ENCODE peak calls at places on chromosomes 2 and 18, in ten cellular contexts. Q, J, A, E, O, N, C, U, T and H are unnamed samples. For H3K27me3 and H3K4me1, the result is how much of the 10 kb centered on the place peaks cover.

GRCh38 chr18:22347624-22348511 is 69.8 kb downstream of the CTAGE1 start:
- DNase-seq in Q (no peak), J (peak), A (peak), E (no peak), O (no peak), N (no peak), C (no peak), U (peak), T (peak), H (no peak)

GRCh38 chr2:196318517-196319377 is 147.4 kb upstream of the STK17B start:
- DNase-seq in Q (no peak), J (no peak), A (no peak), E (no peak), O (no peak), N (no peak), C (no peak), U (no peak), T (no peak), H (no peak)

GRCh38 chr2:17518212-17519154 is at the start of gene RAD51AP2:
- DNase-seq in Q (peak), J (peak), A (peak), E (no peak), O (peak), N (no peak), C (peak), U (peak), T (no peak), H (peak)

GRCh38 chr18:24628360-24628759 is 167.9 kb downstream of the HRH4 start:
- DNase-seq in Q (no peak), J (no peak), A (no peak), E (no peak), O (no peak), N (no peak), C (no peak), U (no peak), T (no peak), H (no peak)

GRCh38 chr18:65221736-65222135 is 529.1 kb upstream of the CDH7 start:
- DNase-seq in Q (no peak), J (no peak), A (no peak), E (no peak), O (no peak), N (no peak), C (no peak), U (no peak), T (no peak), H (no peak)

GRCh38 chr2:69514406-69514805 is 77.2 kb upstream of the NFU1 start:
- DNase-seq in Q (no peak), J (no peak), A (no peak), E (no peak), O (peak), N (no peak), C (no peak), U (peak), T (no peak), H (no peak)

GRCh38 chr2:111135237-111135909 is 14.7 kb downstream of the BCL2L11 start:
- DNase-seq in Q (no peak), J (no peak), A (no peak), E (no peak), O (no peak), N (no peak), C (no peak), U (no peak), T (no peak), H (no peak)

GRCh38 chr2:45992021-45992745 is 305.0 kb upstream of the EPAS1 start:
- DNase-seq in Q (peak), J (no peak), A (no peak), E (no peak), O (no peak), N (no peak), C (peak), U (peak), T (no peak), H (peak)

GRCh38 chr2:208477741-208478140 is 71.1 kb downstream of the PTH2R start:
- DNase-seq in Q (no peak), J (no peak), A (no peak), E (no peak), O (no peak), N (no peak), C (no peak), U (no peak), T (no peak), H (no peak)

GRCh38 chr2:113218283-113219091 is 44.7 kb downstream of the PSD4 start:
- DNase-seq in Q (peak), J (no peak), A (no peak), E (no peak), O (no peak), N (no peak), C (peak), U (peak), T (no peak), H (peak)

GRCh38 chr2:72669121-72669520 is 156.7 kb downstream of the EXOC6B start:
- DNase-seq in Q (no peak), J (no peak), A (no peak), E (no peak), O (no peak), N (no peak), C (no peak), U (no peak), T (no peak), H (no peak)

GRCh38 chr18:2325933-2326332 is 245.4 kb downstream of the METTL4 start:
- DNase-seq in Q (no peak), J (no peak), A (no peak), E (no peak), O (no peak), N (no peak), C (no peak), U (no peak), T (no peak), H (no peak)

GRCh38 chr2:72576861-72577260 is 249.0 kb downstream of the EXOC6B start:
- DNase-seq in Q (no peak), J (no peak), A (no peak), E (no peak), O (no peak), N (no peak), C (no peak), U (no peak), T (no peak), H (no peak)

GRCh38 chr2:224869601-224870000 is 153.4 kb upstream of the CCDC195 start:
- DNase-seq in Q (no peak), J (no peak), A (no peak), E (no peak), O (no peak), N (no peak), C (no peak), U (no peak), T (no peak), H (no peak)

GRCh38 chr2:105824446-105824845 is 79.7 kb downstream of the NCK2 start:
- DNase-seq in Q (no peak), J (no peak), A (no peak), E (no peak), O (no peak), N (no peak), C (no peak), U (no peak), T (no peak), H (no peak)

GRCh38 chr2:112811841-112812306 is 24.7 kb downstream of the IL1B start:
- DNase-seq in Q (no peak), J (peak), A (no peak), E (no peak), O (no peak), N (no peak), C (no peak), U (no peak), T (no peak), H (no peak)

GRCh38 chr2:74806355-74806839 is 27.5 kb upstream of the HK2 start:
- DNase-seq in Q (no peak), J (no peak), A (no peak), E (no peak), O (no peak), N (no peak), C (no peak), U (no peak), T (no peak), H (no peak)

GRCh38 chr2:105744909-105745853 is at the start of gene NCK2:
- DNase-seq in Q (no peak), J (no peak), A (peak), E (no peak), O (peak), N (peak), C (peak), U (no peak), T (no peak), H (no peak)

GRCh38 chr2:127014630-127015029 is 92.3 kb downstream of the BIN1 start:
- DNase-seq in Q (no peak), J (no peak), A (no peak), E (no peak), O (no peak), N (no peak), C (no peak), U (no peak), T (no peak), H (no peak)

GRCh38 chr18:27202771-27203170 is 17.7 kb upstream of the CHST9 start:
- DNase-seq in Q (no peak), J (no peak), A (no peak), E (no peak), O (no peak), N (no peak), C (no peak), U (no peak), T (no peak), H (no peak)

GRCh38 chr2:120436885-120437603 is 91.1 kb downstream of the INHBB start:
- DNase-seq in Q (no peak), J (no peak), A (no peak), E (peak), O (peak), N (no peak), C (no peak), U (no peak), T (no peak), H (no peak)

GRCh38 chr18:8615397-8616025 is 6.3 kb downstream of the RAB12 start:
- DNase-seq in Q (no peak), J (peak), A (no peak), E (no peak), O (no peak), N (no peak), C (no peak), U (no peak), T (no peak), H (peak)

GRCh38 chr2:238220892-238221521 is 17.5 kb upstream of the ILKAP start:
- DNase-seq in Q (no peak), J (peak), A (no peak), E (no peak), O (no peak), N (no peak), C (no peak), U (no peak), T (no peak), H (no peak)

GRCh38 chr18:44564922-44565321 is 115.8 kb upstream of the SETBP1 start:
- DNase-seq in Q (no peak), J (no peak), A (peak), E (no peak), O (peak), N (no peak), C (no peak), U (no peak), T (no peak), H (no peak)

GRCh38 chr2:157938556-157938955 is 62.4 kb upstream of the ACVR1 start:
- DNase-seq in Q (no peak), J (no peak), A (peak), E (no peak), O (no peak), N (no peak), C (no peak), U (no peak), T (no peak), H (no peak)

GRCh38 chr2:171958475-171958874 is 36.2 kb downstream of the HAT1 start:
- DNase-seq in Q (no peak), J (no peak), A (no peak), E (no peak), O (no peak), N (no peak), C (no peak), U (no peak), T (no peak), H (no peak)

GRCh38 chr18:44841221-44841620 is 160.5 kb downstream of the SETBP1 start:
- DNase-seq in Q (no peak), J (no peak), A (no peak), E (no peak), O (no peak), N (no peak), C (no peak), U (no peak), T (no peak), H (no peak)

DNA sequence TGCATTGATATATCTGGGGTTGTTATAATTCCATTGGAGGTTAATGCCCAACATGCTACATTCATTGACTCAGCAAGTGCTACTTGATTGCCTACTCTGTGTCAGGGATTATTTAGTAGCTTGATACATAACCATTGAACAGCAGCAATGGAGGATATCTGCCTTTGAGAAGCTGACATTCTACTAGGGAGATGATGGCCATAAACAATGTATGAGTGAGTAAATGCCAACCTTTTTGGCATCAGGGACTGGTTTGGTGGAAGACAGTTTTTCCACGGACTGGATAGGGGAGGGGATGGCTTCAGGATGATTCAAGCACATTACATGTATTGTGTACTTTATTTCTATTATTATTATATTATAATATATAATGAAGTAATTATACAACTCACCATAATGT is 31.9 kb upstream of the TOGARAM2 start:
- DNase-seq in Q (no peak), J (no peak), A (no peak), E (no peak), O (no peak), N (no peak), C (no peak), U (no peak), T (no peak), H (no peak)
- H3K4me3 ChIP-seq in Q (no peak), J (no peak), A (no peak), E (no peak), O (no peak), N (no peak), C (no peak), U (no peak), T (no peak), H (no peak)

GRCh38 chr2:161414385-161415040 is 1.6 kb upstream of the TBR1 start:
- DNase-seq in Q (no peak), J (no peak), A (peak), E (no peak), O (peak), N (no peak), C (no peak), U (peak), T (no peak), H (no peak)
- H3K27me3 ChIP-seq in Q (under half), J (under half), A (half or more), E (under half), O (half or more), N (under half), C (half or more), U (under half), T (under half), H (half or more)

DNA sequence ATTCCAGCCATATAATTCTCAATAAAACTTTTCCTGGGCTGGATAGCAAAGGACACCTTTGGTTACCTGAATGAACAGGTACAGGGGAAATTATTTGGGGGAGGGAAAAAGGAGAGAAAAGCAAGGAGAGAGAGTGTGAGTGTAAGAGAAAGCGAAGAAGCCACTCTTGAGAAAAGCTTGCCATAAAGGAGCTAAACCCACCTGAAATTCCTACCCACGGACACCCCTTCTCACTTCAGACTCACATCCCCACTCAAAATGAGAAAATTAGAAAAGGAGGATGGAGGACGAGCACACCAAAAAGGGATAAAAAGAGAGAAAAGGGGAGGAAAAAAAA is 354 bp downstream of the ZEB2 start:
- DNase-seq in Q (no peak), J (no peak), A (no peak), E (no peak), O (no peak), N (no peak), C (no peak), U (no peak), T (no peak), H (no peak)
- H3K4me1 ChIP-seq in Q (under half), J (under half), A (under half), E (under half), O (half or more), N (under half), C (under half), U (under half), T (under half), H (under half)

DNA sequence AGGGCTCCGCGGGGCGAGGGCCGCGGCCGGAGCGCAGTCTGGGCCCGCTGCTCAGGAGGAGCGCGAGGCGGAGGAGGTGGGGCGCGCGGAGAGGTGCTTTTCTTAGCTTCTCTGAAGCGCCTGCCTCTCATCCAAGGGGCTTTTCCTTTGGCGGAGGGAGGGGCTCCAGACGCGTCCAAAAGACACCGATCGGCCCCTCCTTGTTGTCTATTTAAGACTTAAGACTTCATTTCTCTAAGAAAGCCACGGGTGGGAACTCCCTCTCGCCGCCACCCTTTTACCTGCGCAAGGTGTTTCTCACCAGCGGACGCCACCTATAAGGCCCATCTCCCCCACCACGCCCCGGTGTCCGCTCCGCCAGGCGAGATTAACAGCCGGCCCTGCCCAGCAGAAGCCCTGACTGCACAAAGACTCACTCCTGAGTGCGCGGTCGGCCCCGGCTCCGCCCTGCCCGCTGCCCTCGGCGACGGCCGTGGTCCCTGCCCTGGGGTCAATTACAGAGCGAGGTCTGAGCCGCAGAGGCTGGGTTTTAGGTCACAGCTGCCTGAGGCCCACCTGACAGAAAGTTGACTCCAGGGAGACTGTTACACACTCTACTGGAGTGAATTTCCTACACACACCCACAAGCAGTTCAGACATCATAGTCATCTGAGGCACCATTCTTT is at the start of gene DSC2:
- DNase-seq in Q (peak), J (no peak), A (peak), E (no peak), O (peak), N (no peak), C (peak), U (no peak), T (no peak), H (no peak)
- H3K4me3 ChIP-seq in Q (peak), J (peak), A (peak), E (peak), O (peak), N (no peak), C (peak), U (peak), T (no peak), H (peak)

GRCh38 chr2:70892750-70893149 is 43.0 kb upstream of the ATP6V1B1 start:
- DNase-seq in Q (no peak), J (no peak), A (no peak), E (no peak), O (no peak), N (no peak), C (no peak), U (no peak), T (no peak), H (no peak)
- H3K27me3 ChIP-seq in Q (under half), J (under half), A (half or more), E (half or more), O (half or more), N (half or more), C (half or more), U (under half), T (under half), H (under half)

GRCh38 chr2:181308731-181309130 is 148.5 kb upstream of the ITGA4 start:
- DNase-seq in Q (no peak), J (no peak), A (no peak), E (no peak), O (no peak), N (no peak), C (no peak), U (no peak), T (no peak), H (no peak)
- H3K4me1 ChIP-seq in Q (under half), J (under half), A (under half), E (under half), O (under half), N (half or more), C (under half), U (under half), T (half or more), H (under half)